ENCODE peak calls at places on chromosomes 6 and 20, in eight cellular contexts. One of them, this sample, is unnamed.

GRCh38 chr6:157271441-157271840 is 51.9 kb downstream of the TMEM242 start:
- DNase-seq in endothelial cell: no peak
- DNase-seq in NCI-H460: no peak
- DNase-seq in ELR: no peak
- DNase-seq in NCI-H2081: no peak
- DNase-seq in cardiac fibroblast: no peak
- DNase-seq in renal cortical epithelial cell: no peak
- DNase-seq in DMS79: no peak
- DNase-seq in this sample: no peak

GRCh38 chr20:38748863-38749153 is 548 bp downstream of the ACTR5 start:
- DNase-seq in cardiac fibroblast: no peak
- DNase-seq in endothelial cell: no peak
- DNase-seq in DMS79: no peak
- DNase-seq in NCI-H460: no peak
- DNase-seq in ELR: peak
- DNase-seq in NCI-H2081: peak
- DNase-seq in renal cortical epithelial cell: peak
- DNase-seq in this sample: peak

GRCh38 chr6:78580923-78581322 is 286.4 kb upstream of the IRAK1BP1 start:
- DNase-seq in NCI-H2081: no peak
- DNase-seq in DMS79: no peak
- DNase-seq in renal cortical epithelial cell: no peak
- DNase-seq in ELR: no peak
- DNase-seq in NCI-H460: no peak
- DNase-seq in endothelial cell: no peak
- DNase-seq in cardiac fibroblast: no peak
- DNase-seq in this sample: no peak

GRCh38 chr20:57619053-57619831 is 984 bp downstream of the ZBP1 start:
- DNase-seq in DMS79: peak
- DNase-seq in endothelial cell: no peak
- DNase-seq in NCI-H460: no peak
- DNase-seq in renal cortical epithelial cell: no peak
- DNase-seq in ELR: no peak
- DNase-seq in cardiac fibroblast: no peak
- DNase-seq in NCI-H2081: no peak
- DNase-seq in this sample: peak

GRCh38 chr6:3872370-3872854 is 23.2 kb downstream of the FAM50B start:
- DNase-seq in NCI-H2081: no peak
- DNase-seq in renal cortical epithelial cell: no peak
- DNase-seq in NCI-H460: no peak
- DNase-seq in cardiac fibroblast: no peak
- DNase-seq in ELR: no peak
- DNase-seq in endothelial cell: no peak
- DNase-seq in DMS79: no peak
- DNase-seq in this sample: no peak

GRCh38 chr6:120363429-120363828 is 970.9 kb downstream of the TBC1D32 start:
- DNase-seq in DMS79: no peak
- DNase-seq in endothelial cell: no peak
- DNase-seq in renal cortical epithelial cell: no peak
- DNase-seq in NCI-H460: no peak
- DNase-seq in cardiac fibroblast: no peak
- DNase-seq in NCI-H2081: no peak
- DNase-seq in ELR: no peak
- DNase-seq in this sample: no peak

GRCh38 chr6:14722704-14723103 is 523.2 kb upstream of the JARID2 start:
- DNase-seq in renal cortical epithelial cell: no peak
- DNase-seq in cardiac fibroblast: no peak
- DNase-seq in NCI-H460: no peak
- DNase-seq in DMS79: no peak
- DNase-seq in NCI-H2081: no peak
- DNase-seq in ELR: no peak
- DNase-seq in endothelial cell: no peak
- DNase-seq in this sample: no peak

GRCh38 chr6:146847426-146847825 is 248.7 kb downstream of the ADGB start:
- DNase-seq in DMS79: no peak
- DNase-seq in cardiac fibroblast: peak
- DNase-seq in endothelial cell: no peak
- DNase-seq in ELR: no peak
- DNase-seq in NCI-H460: no peak
- DNase-seq in renal cortical epithelial cell: peak
- DNase-seq in NCI-H2081: no peak
- DNase-seq in this sample: no peak

GRCh38 chr6:137589067-137589848 is 95.1 kb upstream of the OLIG3 start:
- DNase-seq in ELR: peak
- DNase-seq in renal cortical epithelial cell: peak
- DNase-seq in NCI-H2081: peak
- DNase-seq in endothelial cell: peak
- DNase-seq in cardiac fibroblast: peak
- DNase-seq in DMS79: no peak
- DNase-seq in NCI-H460: peak
- DNase-seq in this sample: no peak

GRCh38 chr20:62548483-62548882 is 72.7 kb upstream of the GATA5 start:
- DNase-seq in renal cortical epithelial cell: no peak
- DNase-seq in DMS79: no peak
- DNase-seq in NCI-H460: no peak
- DNase-seq in ELR: no peak
- DNase-seq in endothelial cell: no peak
- DNase-seq in NCI-H2081: no peak
- DNase-seq in cardiac fibroblast: no peak
- DNase-seq in this sample: no peak

GRCh38 chr20:44990425-44990824 is 24.1 kb downstream of the STK4 start:
- DNase-seq in endothelial cell: no peak
- DNase-seq in DMS79: no peak
- DNase-seq in NCI-H460: no peak
- DNase-seq in renal cortical epithelial cell: no peak
- DNase-seq in cardiac fibroblast: peak
- DNase-seq in NCI-H2081: no peak
- DNase-seq in ELR: peak
- DNase-seq in this sample: no peak

GRCh38 chr6:143125455-143125854 is 64.8 kb downstream of the AIG1 start:
- DNase-seq in ELR: no peak
- DNase-seq in DMS79: no peak
- DNase-seq in NCI-H460: no peak
- DNase-seq in cardiac fibroblast: peak
- DNase-seq in renal cortical epithelial cell: no peak
- DNase-seq in endothelial cell: no peak
- DNase-seq in NCI-H2081: peak
- DNase-seq in this sample: no peak

GRCh38 chr6:57137392-57137791 is 34.7 kb upstream of the BAG2 start:
- DNase-seq in DMS79: no peak
- DNase-seq in endothelial cell: no peak
- DNase-seq in renal cortical epithelial cell: no peak
- DNase-seq in cardiac fibroblast: no peak
- DNase-seq in ELR: no peak
- DNase-seq in NCI-H460: no peak
- DNase-seq in NCI-H2081: no peak
- DNase-seq in this sample: no peak

GRCh38 chr6:9485992-9486391 is 928.9 kb downstream of the TFAP2A start:
- DNase-seq in cardiac fibroblast: no peak
- DNase-seq in endothelial cell: no peak
- DNase-seq in renal cortical epithelial cell: no peak
- DNase-seq in ELR: no peak
- DNase-seq in DMS79: no peak
- DNase-seq in NCI-H460: no peak
- DNase-seq in NCI-H2081: no peak
- DNase-seq in this sample: no peak

GRCh38 chr20:46512943-46513844 is at the start of gene ZNF334:
- DNase-seq in NCI-H460: peak
- DNase-seq in ELR: peak
- DNase-seq in NCI-H2081: peak
- DNase-seq in DMS79: peak
- DNase-seq in cardiac fibroblast: peak
- DNase-seq in endothelial cell: peak
- DNase-seq in renal cortical epithelial cell: peak
- DNase-seq in this sample: peak

This sample was measured in NCI-H187.